ENCODE peak calls at places on chromosomes 4 and X, in four cellular contexts. C, W, G and M are unnamed samples.

GRCh38 chr4:122785099-122785498 is 41.5 kb upstream of the FGF2 start:
- DNase-seq in W (no peak), C (no peak), G (no peak), M (no peak)

GRCh38 chrX:154457491-154458115 is 478 bp upstream of the PLXNA3 start:
- DNase-seq in C (no peak), G (no peak), W (no peak), M (no peak)

GRCh38 chr4:17639136-17639535 is 24.7 kb downstream of the MED28 start:
- DNase-seq in C (no peak), G (no peak), W (no peak), M (no peak)

GRCh38 chrX:39152106-39152649 is 350.9 kb downstream of the MID1IP1 start:
- DNase-seq in C (peak; percentile 14), G (no peak), W (no peak), M (no peak)

GRCh38 chr4:105946771-105947170 is 51.5 kb downstream of the NPNT start:
- DNase-seq in W (no peak), C (no peak), G (no peak), M (no peak)

GRCh38 chr4:95238554-95238953 is 310.2 kb downstream of the UNC5C start:
- DNase-seq in C (no peak), W (no peak), G (no peak), M (no peak)

GRCh38 chrX:150899191-150899757 is 806 bp upstream of the CD99L2 start:
- DNase-seq in C (peak; percentile 12), G (peak; percentile 65), W (peak; percentile 13), M (no peak)

GRCh38 chr4:38489924-38490639 is 173.9 kb upstream of the KLF3 start:
- DNase-seq in C (no peak), G (no peak), W (no peak), M (no peak)

GRCh38 chr4:6763330-6763851 is 19.1 kb upstream of the KIAA0232 start:
- DNase-seq in W (no peak), C (no peak), G (no peak), M (no peak)
- TF ChIP-seq CTCF in W (no peak), C (no peak), G (no peak), M (no peak)

GRCh38 chrX:102154900-102155805 is 624 bp downstream of the BEX5 start:
- DNase-seq in G (no peak), C (no peak), W (no peak), M (no peak)
- TF ChIP-seq CTCF in G (no peak), C (no peak), W (no peak), M (no peak)

DNA sequence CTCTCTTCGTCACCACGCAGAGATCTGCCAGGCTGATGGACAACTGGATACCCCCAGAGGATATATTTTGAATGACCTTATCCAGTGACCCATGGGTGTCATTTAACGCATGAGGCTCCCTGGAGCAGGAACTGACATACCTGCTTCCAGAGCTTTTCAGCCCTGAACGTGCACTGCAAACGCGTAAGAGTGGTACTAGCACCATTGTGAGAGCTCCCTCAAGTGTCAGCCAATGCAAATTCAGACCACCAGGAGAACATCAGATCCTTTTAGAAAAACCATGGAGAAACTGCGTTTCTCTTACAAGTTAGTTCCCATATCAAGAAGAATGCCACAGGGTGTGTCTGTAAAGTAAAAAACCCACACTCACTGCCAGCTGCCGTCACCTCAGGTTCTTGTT is 7.3 kb downstream of the TREX2 start:
- DNase-seq in G (no peak), W (no peak), C (no peak), M (no peak)
- TF ChIP-seq CTCF in G (no peak), W (no peak), C (peak; percentile 27), M (peak; percentile 23)

DNA sequence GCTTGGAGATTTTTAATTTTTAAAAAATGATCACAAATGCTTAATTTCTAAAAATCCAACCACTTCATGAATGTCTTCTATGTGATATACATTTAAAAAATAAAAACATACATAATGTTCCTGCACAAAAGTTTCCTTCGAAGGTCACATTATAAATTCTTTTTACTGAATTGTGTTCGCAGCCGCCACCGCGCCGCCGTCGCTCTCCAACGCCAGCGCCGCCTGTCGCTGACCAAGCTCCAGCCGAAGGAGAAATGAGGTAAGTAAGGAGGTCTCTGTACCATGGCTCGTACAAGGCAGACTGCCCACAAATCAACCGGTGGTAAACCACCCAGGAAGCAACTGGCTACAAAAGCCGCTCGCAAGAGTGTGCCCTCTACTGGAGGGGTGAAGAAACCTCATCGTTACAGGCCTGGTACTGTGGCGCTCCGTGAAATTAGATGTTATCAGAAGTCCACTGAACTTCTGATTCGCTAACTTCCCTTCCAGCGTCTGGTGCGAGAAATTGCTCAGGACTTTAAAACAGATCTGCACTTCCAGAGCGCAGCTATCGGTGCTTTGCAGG is 48.8 kb upstream of the NEUROG2 start:
- DNase-seq in G (no peak), W (no peak), C (no peak), M (no peak)
- TF ChIP-seq CTCF in G (no peak), W (no peak), C (peak; percentile 11), M (no peak)

GRCh38 chrX:119605739-119606507 is at the start of gene NKRF:
- DNase-seq in C (peak; percentile 83), W (peak; percentile 80), G (peak; percentile 96), M (peak; percentile 60)

GRCh38 chrX:119605398-119605738 is 856 bp downstream of the NKRF start:
- DNase-seq in G (no peak), W (no peak), C (peak; percentile 28), M (no peak)

GRCh38 chrX:119604778-119605177 is 1.4 kb downstream of the NKRF start:
- DNase-seq in G (no peak), C (no peak), W (no peak), M (no peak)

GRCh38 chrX:119602701-119603255 is 3.4 kb downstream of the NKRF start:
- DNase-seq in W (no peak), G (no peak), C (no peak), M (no peak)

GRCh38 chrX:119606508-119607389 is 525 bp upstream of the NKRF start:
- DNase-seq in C (no peak), W (no peak), G (no peak), M (no peak)
- TF ChIP-seq CTCF in C (no peak), W (no peak), G (no peak), M (no peak)